ENCODE peak calls at places on chromosomes 13 and 19, in six cellular contexts. Q, D, L, V, Z and N are unnamed samples.
A peak's percentile ranks its signal among the peaks of the same experiment; 100 is the strongest.

GRCh38 chr19:30168760-30169159 is 203.4 kb upstream of the ZNF536 start:
- DNase-seq in Q (no peak), D (no peak), L (no peak), V (no peak), Z (no peak), N (no peak)

GRCh38 chr19:29263305-29264080 is 50.5 kb upstream of the UQCRFS1 start:
- DNase-seq in Q (peak; percentile 59), D (no peak), L (peak; percentile 19), V (peak; percentile 15), Z (peak; percentile 18), N (peak; percentile 81)

GRCh38 chr19:628168-628567 is 5.2 kb downstream of the POLRMT start:
- DNase-seq in Q (no peak), D (no peak), L (no peak), V (no peak), Z (no peak), N (no peak)

GRCh38 chr13:101869553-101869952 is 417.1 kb downstream of the ITGBL1 start:
- DNase-seq in Q (no peak), D (no peak), L (peak; percentile 41), V (no peak), Z (no peak), N (no peak)

GRCh38 chr13:19927117-19927734 is 31.3 kb upstream of the ZMYM2 start:
- DNase-seq in Q (no peak), D (no peak), L (peak; percentile 5), V (no peak), Z (peak; percentile 4), N (no peak)

GRCh38 chr19:56547535-56547934 is 8.8 kb downstream of the ZFP28 start:
- DNase-seq in Q (no peak), D (no peak), L (no peak), V (no peak), Z (no peak), N (no peak)

GRCh38 chr19:38425810-38426466 is at the start of gene RASGRP4:
- DNase-seq in Q (peak; percentile 32), D (no peak), L (no peak), V (peak; percentile 25), Z (peak; percentile 43), N (no peak)

GRCh38 chr13:40401911-40402776 is 264.3 kb downstream of the FOXO1 start:
- DNase-seq in Q (peak; percentile 32), D (peak; percentile 79), L (no peak), V (no peak), Z (no peak), N (peak; percentile 21)

GRCh38 chr13:28819748-28820098 is 416 bp upstream of the MTUS2 start:
- DNase-seq in Q (peak; percentile 17), D (no peak), L (no peak), V (peak; percentile 10), Z (peak; percentile 15), N (no peak)

GRCh38 chr19:53131085-53131484 is 1.6 kb downstream of the ZNF415 start:
- DNase-seq in Q (no peak), D (no peak), L (no peak), V (no peak), Z (no peak), N (no peak)

GRCh38 chr19:48393559-48394330 is at the start of gene GRIN2D:
- DNase-seq in Q (peak; percentile 32), D (no peak), L (peak; percentile 54), V (no peak), Z (no peak), N (no peak)

GRCh38 chr13:100508391-100508790 is 80.2 kb downstream of the GGACT start:
- DNase-seq in Q (no peak), D (no peak), L (peak; percentile 78), V (no peak), Z (no peak), N (no peak)

GRCh38 chr13:88068316-88068715 is 397.1 kb downstream of the SLITRK5 start:
- DNase-seq in Q (no peak), D (peak; percentile 3), L (no peak), V (no peak), Z (no peak), N (no peak)

GRCh38 chr19:46697142-46697960 is 19.6 kb downstream of the PRKD2 start:
- DNase-seq in Q (no peak), D (no peak), L (no peak), V (no peak), Z (no peak), N (no peak)

GRCh38 chr13:75263741-75264407 is 218.1 kb downstream of the TBC1D4 start:
- DNase-seq in Q (no peak), D (no peak), L (no peak), V (no peak), Z (no peak), N (no peak)

GRCh38 chr13:109412232-109412935 is 374.0 kb downstream of the IRS2 start:
- DNase-seq in Q (no peak), D (no peak), L (peak; percentile 91), V (no peak), Z (no peak), N (no peak)

GRCh38 chr19:56141416-56141992 is 417 bp downstream of the ZNF444 start:
- DNase-seq in Q (peak; percentile 40), D (no peak), L (peak; percentile 23), V (no peak), Z (no peak), N (peak; percentile 18)

GRCh38 chr13:98267080-98267912 is 90.2 kb upstream of the RNF113B start:
- DNase-seq in Q (no peak), D (peak; percentile 51), L (no peak), V (no peak), Z (no peak), N (no peak)

GRCh38 chr13:29901714-29902631 is 51.6 kb upstream of the UBL3 start:
- DNase-seq in Q (peak; percentile 18), D (peak; percentile 92), L (no peak), V (peak; percentile 18), Z (no peak), N (peak; percentile 71)

GRCh38 chr13:111328803-111329410 is 8.5 kb downstream of the TEX29 start:
- DNase-seq in Q (no peak), D (no peak), L (no peak), V (no peak), Z (no peak), N (no peak)

GRCh38 chr13:74206061-74206561 is 71.9 kb upstream of the KLF12 start:
- DNase-seq in Q (no peak), D (peak; percentile 77), L (no peak), V (no peak), Z (no peak), N (no peak)

GRCh38 chr19:35755160-35755549 is 1.7 kb downstream of the HSPB6 start:
- DNase-seq in Q (no peak), D (no peak), L (no peak), V (no peak), Z (no peak), N (no peak)

GRCh38 chr13:30191491-30192100 is 115.8 kb downstream of the KATNAL1 start:
- DNase-seq in Q (no peak), D (no peak), L (no peak), V (no peak), Z (no peak), N (no peak)

GRCh38 chr19:37948362-37948761 is 41.4 kb downstream of the SIPA1L3 start:
- DNase-seq in Q (no peak), D (no peak), L (no peak), V (no peak), Z (no peak), N (no peak)

GRCh38 chr13:44951184-44951583 is 38.1 kb downstream of the NUFIP1 start:
- DNase-seq in Q (no peak), D (no peak), L (no peak), V (no peak), Z (no peak), N (no peak)

GRCh38 chr19:33629826-33630375 is 8.1 kb downstream of the CHST8 start:
- DNase-seq in Q (no peak), D (no peak), L (no peak), V (no peak), Z (no peak), N (no peak)

GRCh38 chr13:47788844-47789243 is 212.2 kb downstream of the SUCLA2 start:
- DNase-seq in Q (no peak), D (no peak), L (no peak), V (no peak), Z (no peak), N (no peak)

GRCh38 chr13:93473441-93474270 is 247.0 kb downstream of the GPC6 start:
- DNase-seq in Q (no peak), D (peak; percentile 43), L (no peak), V (no peak), Z (no peak), N (no peak)

GRCh38 chr13:34817246-34817645 is 124.8 kb upstream of the NBEA start:
- DNase-seq in Q (no peak), D (no peak), L (no peak), V (no peak), Z (no peak), N (no peak)

GRCh38 chr13:93355094-93355493 is 128.5 kb downstream of the GPC6 start:
- DNase-seq in Q (no peak), D (no peak), L (peak; percentile 36), V (no peak), Z (no peak), N (no peak)

GRCh38 chr19:58562126-58563033 is 4.0 kb upstream of the UBE2M start:
- DNase-seq in Q (peak; percentile 37), D (no peak), L (no peak), V (no peak), Z (no peak), N (peak; percentile 69)